ENCODE peak calls at places on chromosomes 6 and 20, in eight cellular contexts. M is prostate gland; Y is psoas muscle; R is IMR-90; D is SK-N-SH; X is tibial artery; C is ovary; K is CD8-positive, alpha-beta T cell. J is an unnamed sample.

GRCh38 chr6:161835426-161836029 is 561.7 kb upstream of the AGPAT4 start:
- DNase-seq in X (no peak), D (peak), K (no peak), M (no peak), Y (no peak), C (no peak), R (no peak), J (no peak)

GRCh38 chr6:125421853-125422252 is 120.1 kb upstream of the HDDC2 start:
- DNase-seq in K (no peak), X (peak), C (peak), M (no peak), D (no peak), R (no peak), Y (peak), J (no peak)

GRCh38 chr20:36214684-36215256 is 21.5 kb upstream of the AAR2 start:
- DNase-seq in C (no peak), Y (no peak), D (peak), R (peak), X (no peak), M (no peak), K (no peak), J (no peak)

GRCh38 chr6:89483111-89483720 is 50.3 kb downstream of the ANKRD6 start:
- DNase-seq in X (peak), K (no peak), D (no peak), C (peak), M (no peak), R (no peak), Y (no peak), J (no peak)

GRCh38 chr6:49423817-49424216 is 39.2 kb downstream of the MMUT start:
- DNase-seq in R (no peak), D (peak), Y (no peak), X (no peak), M (no peak), C (no peak), K (no peak), J (no peak)

GRCh38 chr6:89830385-89830809 is 717 bp downstream of the CASP8AP2 start:
- DNase-seq in K (no peak), X (no peak), D (peak), Y (no peak), R (no peak), M (no peak), C (no peak), J (no peak)

GRCh38 chr6:170110201-170111140 is 180.4 kb downstream of the DLL1 start:
- DNase-seq in K (no peak), Y (peak), X (peak), D (no peak), M (no peak), R (no peak), C (peak), J (no peak)

GRCh38 chr20:7010584-7010983 is 243.1 kb downstream of the BMP2 start:
- DNase-seq in C (no peak), Y (no peak), D (no peak), M (no peak), R (no peak), X (no peak), K (no peak), J (no peak)

GRCh38 chr6:55545791-55546190 is 33.2 kb downstream of the HMGCLL1 start:
- DNase-seq in K (no peak), C (no peak), R (no peak), M (no peak), X (no peak), D (no peak), Y (no peak), J (no peak)

GRCh38 chr6:55541024-55541423 is 38.0 kb downstream of the HMGCLL1 start:
- DNase-seq in C (no peak), M (no peak), D (no peak), X (no peak), R (no peak), Y (no peak), K (no peak), J (no peak)

DNA sequence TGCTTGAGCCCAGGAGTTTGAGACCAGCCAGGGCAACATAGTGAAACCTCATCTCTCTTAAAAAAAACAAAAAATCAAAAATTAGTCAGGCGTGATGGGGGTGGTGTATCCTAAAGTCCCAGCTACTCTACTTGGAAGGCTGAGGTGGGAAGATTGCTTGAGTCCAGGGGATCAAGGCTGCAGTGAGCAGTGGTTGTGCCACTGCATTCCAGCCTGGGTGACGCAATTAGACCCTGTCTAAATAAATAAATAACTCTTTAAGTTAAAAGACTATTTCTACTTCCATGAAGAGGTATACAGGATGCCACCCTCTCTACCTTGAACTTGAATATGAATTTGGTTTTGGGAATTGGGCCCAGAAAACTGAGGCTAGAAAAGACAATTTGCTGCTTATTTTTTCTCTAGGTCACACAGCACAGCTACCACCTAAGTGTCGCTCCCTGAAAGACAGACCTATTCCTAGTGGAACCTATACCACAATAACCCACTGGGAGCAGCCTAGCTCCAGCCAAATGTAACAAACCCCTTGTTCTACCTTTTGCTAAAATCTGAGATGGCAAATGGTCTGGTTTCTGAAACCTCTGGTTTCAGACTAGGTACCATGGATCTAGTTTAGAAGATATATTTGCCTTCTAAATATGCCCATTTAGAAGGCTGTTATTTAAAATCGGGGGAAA is 35.2 kb downstream of the HMGCLL1 start:
- DNase-seq in Y (no peak), D (no peak), R (no peak), X (no peak), M (no peak), K (no peak), C (no peak), J (no peak)
- TF ChIP-seq CTCF in Y (no peak), D (no peak), R (no peak), X (no peak), M (no peak), K (no peak), C (no peak), J (no peak)

GRCh38 chr20:33148040-33148439 is 19.9 kb upstream of the BPIFA2 start:
- DNase-seq in X (no peak), Y (no peak), K (no peak), C (no peak), R (no peak), M (no peak), D (no peak), J (no peak)
- H3K4me3 ChIP-seq in X (no peak), Y (no peak), K (no peak), C (no peak), R (no peak), M (no peak), D (no peak), J (no peak)

GRCh38 chr6:27178001-27178730 is 69.3 kb upstream of the PRSS16 start:
- DNase-seq in Y (no peak), X (peak), M (peak), D (peak), K (no peak), R (peak), C (peak), J (no peak)

GRCh38 chr6:27178860-27179259 is 68.6 kb upstream of the PRSS16 start:
- DNase-seq in Y (no peak), X (no peak), C (no peak), D (no peak), M (no peak), R (no peak), K (no peak), J (no peak)

GRCh38 chr6:27174958-27175357 is 72.5 kb upstream of the PRSS16 start:
- DNase-seq in K (no peak), R (no peak), D (no peak), M (no peak), C (no peak), Y (no peak), X (no peak), J (no peak)

GRCh38 chr6:27176096-27176495 is 71.4 kb upstream of the PRSS16 start:
- DNase-seq in Y (no peak), C (no peak), D (peak), K (no peak), R (peak), X (no peak), M (no peak), J (no peak)

GRCh38 chr6:27177454-27178000 is 70.0 kb upstream of the PRSS16 start:
- DNase-seq in Y (peak), K (peak), D (peak), M (peak), X (peak), R (peak), C (peak), J (no peak)
- TF ChIP-seq CTCF in Y (peak), K (peak), D (peak), M (peak), X (peak), R (peak), C (no peak), J (peak)

GRCh38 chr6:14619419-14619781 is 501.8 kb downstream of the CD83 start:
- DNase-seq in K (no peak), M (no peak), C (peak), R (no peak), X (no peak), D (peak), Y (no peak), J (no peak)

GRCh38 chr6:14620522-14620921 is 502.9 kb downstream of the CD83 start:
- DNase-seq in X (no peak), R (no peak), K (no peak), M (no peak), C (no peak), Y (no peak), D (no peak), J (no peak)

GRCh38 chr6:14612016-14612415 is 494.4 kb downstream of the CD83 start:
- DNase-seq in X (no peak), R (peak), M (no peak), Y (no peak), D (no peak), K (no peak), C (no peak), J (no peak)

GRCh38 chr6:14618759-14619418 is 501.3 kb downstream of the CD83 start:
- DNase-seq in Y (no peak), X (no peak), D (no peak), M (no peak), C (no peak), R (no peak), K (no peak), J (no peak)

GRCh38 chr6:14616611-14617010 is 499.0 kb downstream of the CD83 start:
- DNase-seq in R (no peak), D (no peak), K (no peak), M (no peak), Y (no peak), X (no peak), C (no peak), J (no peak)
- H3K4me3 ChIP-seq in R (no peak), D (no peak), K (no peak), M (no peak), Y (no peak), X (no peak), C (no peak), J (no peak)

GRCh38 chr6:12271997-12272396 is 18.2 kb upstream of the EDN1 start:
- DNase-seq in R (peak), M (no peak), X (no peak), D (no peak), K (no peak), Y (no peak), C (no peak), J (no peak)

GRCh38 chr6:12277401-12277800 is 12.8 kb upstream of the EDN1 start:
- DNase-seq in R (no peak), M (no peak), K (no peak), D (no peak), C (no peak), Y (no peak), X (no peak), J (no peak)

GRCh38 chr6:12276332-12276943 is 13.7 kb upstream of the EDN1 start:
- DNase-seq in C (no peak), X (no peak), Y (no peak), R (no peak), K (no peak), M (no peak), D (no peak), J (no peak)

GRCh38 chr6:12271594-12271993 is 18.6 kb upstream of the EDN1 start:
- DNase-seq in Y (no peak), D (no peak), K (no peak), C (no peak), R (no peak), M (no peak), X (no peak), J (no peak)

DNA sequence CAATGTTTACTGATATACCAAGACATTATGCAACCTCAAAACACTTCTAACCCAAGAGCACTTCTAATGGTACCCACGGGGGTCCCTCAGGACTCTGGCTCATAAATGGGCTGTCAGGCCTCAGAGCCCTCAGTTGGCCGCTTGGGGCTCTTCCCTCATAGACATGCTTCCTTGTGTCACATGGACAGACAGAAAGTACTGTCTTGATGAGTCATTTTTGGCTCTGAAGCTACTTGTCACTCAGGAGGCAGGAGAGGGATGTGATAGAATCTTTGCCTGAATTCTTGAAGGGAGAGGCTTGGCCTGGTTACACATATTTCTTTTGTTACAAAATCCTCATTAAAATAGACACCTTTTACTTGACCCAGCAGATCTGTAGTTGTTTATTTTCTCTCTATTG is 15.1 kb upstream of the EDN1 start:
- DNase-seq in C (no peak), K (no peak), X (no peak), R (no peak), Y (no peak), M (no peak), D (no peak), J (no peak)
- TF ChIP-seq CTCF in C (no peak), K (no peak), X (no peak), R (no peak), Y (no peak), M (no peak), D (no peak), J (no peak)

GRCh38 chr6:84432616-84433015 is 205.2 kb upstream of the CEP162 start:
- DNase-seq in X (no peak), D (no peak), R (no peak), C (no peak), Y (no peak), M (no peak), K (no peak), J (no peak)

DNA sequence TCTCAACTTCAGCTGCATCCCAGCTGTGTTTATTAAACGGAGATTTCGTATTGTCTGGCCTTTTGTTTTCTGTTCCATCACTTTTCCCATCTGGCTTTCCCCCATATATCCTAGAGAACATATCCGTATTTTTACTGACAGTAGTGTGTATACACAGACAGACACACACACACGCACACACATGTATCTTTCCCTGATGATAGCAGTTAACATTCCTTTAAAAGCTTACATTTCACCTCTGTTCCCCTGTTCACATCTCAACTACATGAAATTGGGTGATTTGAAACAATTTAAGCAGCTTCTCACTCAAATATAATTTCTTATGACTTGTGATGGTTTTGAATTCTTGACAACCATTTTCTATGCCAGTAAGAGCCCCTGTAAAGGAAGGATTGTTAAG is 207.1 kb upstream of the CEP162 start:
- DNase-seq in R (no peak), Y (no peak), C (no peak), X (no peak), M (no peak), D (no peak), K (no peak), J (no peak)
- H3K4me3 ChIP-seq in R (no peak), Y (no peak), C (no peak), X (no peak), M (no peak), D (no peak), K (no peak), J (no peak)

GRCh38 chr6:16762547-16763477 is 1.6 kb upstream of the ATXN1 start:
- DNase-seq in Y (peak), M (peak), D (peak), K (peak), R (peak), C (peak), X (peak), J (no peak)

GRCh38 chr6:16760536-16761468 is at the start of gene ATXN1:
- DNase-seq in R (peak), M (peak), X (peak), K (peak), Y (peak), D (peak), C (peak), J (no peak)

GRCh38 chr6:16762265-16762546 is 946 bp upstream of the ATXN1 start:
- DNase-seq in D (no peak), C (no peak), R (no peak), Y (no peak), X (no peak), M (no peak), K (no peak), J (no peak)

GRCh38 chr6:16759646-16760535 is 1.4 kb downstream of the ATXN1 start:
- DNase-seq in C (peak), Y (peak), M (peak), R (peak), X (peak), K (peak), D (peak), J (no peak)

GRCh38 chr6:16761469-16762264 is 407 bp upstream of the ATXN1 start:
- DNase-seq in R (peak), D (peak), Y (peak), M (peak), K (peak), X (peak), C (peak), J (no peak)
- TF ChIP-seq CTCF in R (peak), D (peak), Y (peak), M (peak), K (no peak), X (no peak), C (peak), J (peak)

GRCh38 chr6:126767741-126768140 is 350.7 kb upstream of the RSPO3 start:
- DNase-seq in X (no peak), M (no peak), Y (no peak), D (no peak), C (no peak), K (no peak), R (no peak), J (no peak)

GRCh38 chr6:126764104-126764503 is 354.4 kb upstream of the RSPO3 start:
- DNase-seq in D (no peak), K (no peak), C (no peak), M (no peak), X (no peak), R (no peak), Y (no peak), J (no peak)

GRCh38 chr6:126761854-126762253 is 356.6 kb upstream of the RSPO3 start:
- DNase-seq in Y (no peak), C (no peak), R (no peak), D (no peak), X (no peak), K (no peak), M (no peak), J (no peak)

GRCh38 chr6:126766820-126767219 is 351.7 kb upstream of the RSPO3 start:
- DNase-seq in R (no peak), D (no peak), X (no peak), Y (no peak), K (no peak), C (no peak), M (no peak), J (no peak)

DNA sequence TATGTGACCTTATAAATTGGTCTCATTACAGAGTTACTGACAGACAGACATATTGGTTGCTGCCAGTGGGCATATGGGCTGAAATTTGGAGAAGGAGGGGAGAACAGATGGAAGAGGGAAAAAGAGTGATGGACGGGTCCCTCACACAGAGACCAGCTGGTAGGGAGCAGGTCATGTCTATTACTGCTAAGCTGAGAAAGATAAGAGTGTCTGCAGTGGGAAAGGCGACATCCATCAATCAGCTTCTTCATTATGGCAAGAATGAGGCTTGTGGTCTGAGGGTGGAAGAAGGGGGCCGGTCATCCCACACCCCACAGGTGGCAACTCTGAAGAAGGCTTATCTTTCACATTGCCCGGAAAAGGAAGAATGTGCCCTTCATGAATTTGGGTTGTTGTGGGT is 353.8 kb upstream of the RSPO3 start:
- DNase-seq in Y (no peak), X (no peak), R (no peak), K (no peak), C (no peak), M (no peak), D (no peak), J (no peak)
- H3K4me3 ChIP-seq in Y (no peak), X (no peak), R (no peak), K (no peak), C (no peak), M (no peak), D (no peak), J (no peak)

GRCh38 chr6:139109558-139109957 is 25.3 kb upstream of the HECA start:
- DNase-seq in D (no peak), X (no peak), C (no peak), Y (no peak), M (no peak), K (no peak), R (peak), J (no peak)
- TF ChIP-seq CTCF in D (peak), X (no peak), C (no peak), Y (peak), M (no peak), K (peak), R (peak), J (peak)

GRCh38 chr6:62998022-62998421 is 213.2 kb upstream of the FKBP1C start:
- DNase-seq in M (no peak), Y (no peak), D (no peak), K (no peak), R (no peak), C (no peak), X (no peak), J (no peak)

DNA sequence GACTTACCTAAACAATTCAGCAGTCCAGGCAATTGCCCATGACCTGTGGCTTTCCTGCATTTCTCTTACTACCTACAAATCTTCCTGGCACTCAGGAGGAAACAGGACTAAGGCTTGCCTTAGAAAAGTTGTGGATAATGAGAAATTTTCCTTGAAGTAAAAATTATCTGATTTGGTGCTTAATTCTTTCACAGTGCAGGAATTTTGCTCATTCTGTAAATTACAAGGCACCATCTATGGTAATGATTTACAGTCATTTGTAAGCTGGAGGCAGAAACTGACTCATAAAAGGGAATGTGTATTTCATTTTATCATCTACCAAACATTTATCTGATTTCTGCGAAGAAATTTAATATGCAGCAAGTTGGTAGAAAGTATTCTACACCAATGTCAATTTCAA is 211.5 kb upstream of the FKBP1C start:
- DNase-seq in Y (no peak), D (no peak), M (no peak), C (no peak), X (no peak), R (no peak), K (no peak), J (no peak)
- H3K4me3 ChIP-seq in Y (no peak), D (no peak), M (no peak), C (no peak), X (no peak), R (no peak), K (no peak), J (no peak)

J was measured in GM12864.